ENCODE peak calls at places on chromosome 13, in seven cellular contexts. X, T, E, W, B, Y and H are unnamed samples.

GRCh38 chr13:75417006-75417384 is 65.0 kb downstream of the TBC1D4 start:
- DNase-seq in B (no peak), Y (no peak), X (no peak), E (no peak), W (no peak), T (peak), H (no peak)

GRCh38 chr13:35889560-35889959 is 241.6 kb downstream of the DCLK1 start:
- DNase-seq in W (no peak), X (no peak), B (no peak), T (no peak), E (no peak), Y (no peak), H (no peak)

GRCh38 chr13:74287672-74288169 is 153.5 kb upstream of the KLF12 start:
- DNase-seq in X (peak), E (peak), T (peak), B (peak), Y (peak), W (peak), H (peak)

GRCh38 chr13:109750376-109750775 is 36.0 kb downstream of the IRS2 start:
- DNase-seq in E (no peak), X (no peak), B (no peak), W (no peak), Y (no peak), T (no peak), H (no peak)

GRCh38 chr13:97043302-97043701 is 49.0 kb upstream of the OXGR1 start:
- DNase-seq in X (no peak), B (no peak), E (no peak), W (no peak), T (peak), Y (no peak), H (no peak)

GRCh38 chr13:92967923-92968322 is 258.7 kb upstream of the GPC6 start:
- DNase-seq in B (no peak), T (no peak), W (no peak), E (no peak), Y (peak), X (no peak), H (no peak)

GRCh38 chr13:48571121-48571901 is 38.4 kb upstream of the RCBTB2 start:
- DNase-seq in Y (no peak), E (no peak), B (peak), X (no peak), W (no peak), T (peak), H (peak)

GRCh38 chr13:49844191-49844590 is 51.7 kb upstream of the KPNA3 start:
- DNase-seq in X (no peak), W (no peak), B (no peak), E (no peak), T (no peak), Y (no peak), H (no peak)

GRCh38 chr13:58587183-58587582 is 955.6 kb downstream of the PCDH17 start:
- DNase-seq in Y (no peak), T (no peak), W (no peak), E (no peak), B (no peak), X (no peak), H (no peak)

GRCh38 chr13:27006519-27007161 is 165.0 kb downstream of the USP12 start:
- DNase-seq in Y (peak), E (no peak), X (no peak), T (no peak), B (no peak), W (peak), H (peak)

GRCh38 chr13:100388923-100389322 is 199.7 kb downstream of the GGACT start:
- DNase-seq in Y (no peak), X (no peak), W (no peak), E (no peak), B (no peak), T (no peak), H (no peak)

GRCh38 chr13:28741080-28741479 is 22.3 kb upstream of the SLC46A3 start:
- DNase-seq in Y (no peak), X (no peak), B (no peak), W (no peak), E (no peak), T (no peak), H (peak)

GRCh38 chr13:107144432-107144831 is 576.5 kb upstream of the ARGLU1 start:
- DNase-seq in E (no peak), X (no peak), Y (peak), B (no peak), W (no peak), T (peak), H (no peak)

GRCh38 chr13:112071902-112072530 is 5.1 kb downstream of the SOX1 start:
- DNase-seq in X (no peak), T (no peak), B (no peak), E (no peak), Y (peak), W (no peak), H (no peak)

GRCh38 chr13:112071011-112071901 is 4.3 kb downstream of the SOX1 start:
- DNase-seq in W (no peak), E (no peak), Y (no peak), X (no peak), T (no peak), B (no peak), H (no peak)

GRCh38 chr13:112073245-112074138 is 6.5 kb downstream of the SOX1 start:
- DNase-seq in E (no peak), T (no peak), B (no peak), Y (peak), X (no peak), W (peak), H (no peak)

GRCh38 chr13:112072531-112073244 is 5.7 kb downstream of the SOX1 start:
- DNase-seq in X (no peak), Y (peak), E (no peak), T (no peak), B (no peak), W (no peak), H (no peak)

GRCh38 chr13:112074139-112074710 is 7.3 kb downstream of the SOX1 start:
- DNase-seq in X (no peak), T (no peak), E (no peak), Y (no peak), W (no peak), B (no peak), H (no peak)
- H3K4me3 ChIP-seq in X (no peak), T (no peak), E (no peak), Y (peak), W (no peak), B (no peak), H (no peak)

DNA sequence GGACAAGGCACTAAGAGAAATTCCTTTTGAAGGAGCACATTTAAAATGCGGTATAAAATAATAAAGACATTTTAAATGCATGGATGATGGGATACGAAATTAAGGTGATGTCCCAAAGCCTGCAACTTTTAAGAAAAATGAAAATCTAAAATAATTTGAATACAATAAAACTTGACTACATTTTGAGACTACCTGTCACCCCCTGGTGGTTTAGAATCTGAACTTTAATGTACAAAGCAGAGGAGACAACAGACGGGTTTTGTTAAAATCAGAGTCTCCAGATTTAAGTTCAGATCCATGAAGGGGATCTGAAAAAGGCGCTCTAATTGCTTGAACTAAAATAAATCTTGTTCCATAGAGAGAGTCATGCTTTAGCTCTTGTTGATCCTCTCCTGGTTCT is 1129.3 kb upstream of the PCDH20 start:
- DNase-seq in T (no peak), E (no peak), Y (peak), B (no peak), X (no peak), W (no peak), H (no peak)
- H3K4me3 ChIP-seq in T (no peak), E (no peak), Y (no peak), B (no peak), X (no peak), W (no peak), H (no peak)

GRCh38 chr13:99228737-99229691 is 28.4 kb downstream of the UBAC2 start:
- DNase-seq in Y (no peak), B (no peak), T (peak), E (no peak), X (no peak), W (no peak), H (peak)

GRCh38 chr13:99227909-99228688 is 27.4 kb downstream of the UBAC2 start:
- DNase-seq in E (no peak), B (no peak), X (no peak), T (no peak), W (no peak), Y (no peak), H (no peak)

GRCh38 chr13:99226493-99226892 is 25.8 kb downstream of the UBAC2 start:
- DNase-seq in B (no peak), E (no peak), T (peak), X (no peak), W (no peak), Y (no peak), H (no peak)

GRCh38 chr13:99225078-99225477 is 24.4 kb downstream of the UBAC2 start:
- DNase-seq in B (no peak), E (no peak), T (no peak), W (no peak), Y (no peak), X (no peak), H (no peak)

GRCh38 chr13:99227331-99227900 is 26.8 kb downstream of the UBAC2 start:
- DNase-seq in W (no peak), T (no peak), Y (no peak), B (no peak), X (no peak), E (no peak), H (no peak)
- H3K4me3 ChIP-seq in W (no peak), T (no peak), Y (no peak), B (no peak), X (no peak), E (no peak), H (no peak)

GRCh38 chr13:32736648-32737047 is 150.4 kb downstream of the PDS5B start:
- DNase-seq in E (no peak), B (no peak), Y (no peak), W (no peak), T (no peak), X (no peak), H (no peak)

GRCh38 chr13:32735859-32736258 is 149.6 kb downstream of the PDS5B start:
- DNase-seq in X (no peak), B (no peak), T (no peak), E (no peak), Y (no peak), W (no peak), H (no peak)

GRCh38 chr13:32737679-32738078 is 151.4 kb downstream of the PDS5B start:
- DNase-seq in E (no peak), Y (no peak), B (no peak), W (no peak), X (no peak), T (no peak), H (no peak)

GRCh38 chr13:32734511-32734910 is 148.3 kb downstream of the PDS5B start:
- DNase-seq in E (no peak), T (peak), W (no peak), X (no peak), Y (no peak), B (no peak), H (peak)

GRCh38 chr13:32737111-32737571 is 150.9 kb downstream of the PDS5B start:
- DNase-seq in B (no peak), W (no peak), T (peak), E (no peak), X (no peak), Y (no peak), H (no peak)
- H3K4me3 ChIP-seq in B (no peak), W (peak), T (no peak), E (peak), X (peak), Y (no peak), H (no peak)

DNA sequence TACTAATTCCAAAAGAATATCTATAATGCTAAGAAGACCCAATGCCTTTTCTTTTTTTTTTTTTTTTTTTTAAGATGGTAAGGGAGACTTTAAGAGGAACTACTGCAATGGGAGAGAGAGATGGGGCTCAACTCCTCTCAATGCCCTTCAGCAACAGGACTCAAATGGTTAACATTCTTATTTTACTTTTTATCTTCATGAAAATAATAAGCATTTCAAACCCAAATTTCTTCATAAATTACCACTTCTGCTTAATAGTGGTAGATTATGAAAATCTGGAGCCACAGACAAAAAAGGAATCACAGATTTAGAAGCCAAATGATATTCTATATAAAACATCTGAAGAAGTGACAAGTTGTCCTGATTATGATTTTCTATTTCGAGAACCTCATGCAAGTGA is 74.2 kb downstream of the SERP2 start:
- DNase-seq in B (no peak), Y (no peak), W (no peak), T (no peak), E (no peak), X (no peak), H (no peak)
- H3K4me3 ChIP-seq in B (no peak), Y (no peak), W (no peak), T (no peak), E (no peak), X (no peak), H (no peak)

GRCh38 chr13:40503966-40504591 is 162.4 kb downstream of the FOXO1 start:
- DNase-seq in Y (peak), E (no peak), W (no peak), X (no peak), B (no peak), T (peak), H (no peak)
- H3K4me3 ChIP-seq in Y (no peak), E (no peak), W (no peak), X (no peak), B (no peak), T (no peak), H (no peak)